ENCODE peak calls at places on chromosome 2, in seven cellular contexts. W is astrocyte; K is GM23338; A is lower lobe of right lung; L is cardiac muscle cell; Z is tibial artery; G is CD8-positive, alpha-beta T cell. C is an unnamed sample.
A peak's percentile ranks its signal among the peaks of the same experiment; 100 is the strongest.

GRCh38 chr2:191167766-191168165 is 17.0 kb upstream of the STAT4 start:
- DNase-seq in W (peak; percentile 79), K (no peak), A (no peak), L (peak; percentile 94), Z (no peak), G (no peak), C (no peak)

GRCh38 chr2:72081450-72081849 is 66.2 kb downstream of the CYP26B1 start:
- DNase-seq in W (peak; percentile 43), K (no peak), A (no peak), L (peak; percentile 30), Z (no peak), G (no peak), C (no peak)

GRCh38 chr2:238425979-238426567 is 654 bp upstream of the ASB1 start:
- DNase-seq in W (peak; percentile 88), K (peak; percentile 55), A (no peak), L (peak; percentile 85), Z (no peak), G (no peak), C (no peak)

GRCh38 chr2:232926448-232927040 is 56.5 kb downstream of the SNORC start:
- DNase-seq in W (no peak), K (peak; percentile 31), A (no peak), L (no peak), Z (no peak), G (no peak), C (no peak)

GRCh38 chr2:233501198-233502076 is 65.1 kb downstream of the USP40 start:
- DNase-seq in W (peak; percentile 81), K (no peak), A (no peak), L (peak; percentile 35), Z (no peak), G (no peak), C (no peak)

GRCh38 chr2:228599781-228600180 is 418.3 kb upstream of the SPHKAP start:
- DNase-seq in W (peak; percentile 10), K (no peak), A (no peak), L (no peak), Z (no peak), G (no peak), C (no peak)

GRCh38 chr2:19675003-19675629 is 226.7 kb downstream of the TTC32 start:
- DNase-seq in W (no peak), K (no peak), A (no peak), L (no peak), Z (no peak), G (no peak), C (no peak)

GRCh38 chr2:200533754-200534153 is 7.7 kb downstream of the SGO2 start:
- DNase-seq in W (no peak), K (no peak), A (no peak), L (peak; percentile 47), Z (no peak), G (no peak), C (no peak)

GRCh38 chr2:25417715-25418369 is 76.1 kb upstream of the DNMT3A start:
- DNase-seq in W (no peak), K (no peak), A (no peak), L (no peak), Z (no peak), G (no peak), C (no peak)

GRCh38 chr2:122194546-122194945 is 439.1 kb downstream of the TSN start:
- DNase-seq in W (no peak), K (no peak), A (no peak), L (no peak), Z (no peak), G (no peak), C (no peak)

GRCh38 chr2:44250376-44250775 is 24.9 kb upstream of the SLC3A1 start:
- DNase-seq in W (no peak), K (no peak), A (no peak), L (no peak), Z (no peak), G (no peak), C (no peak)

GRCh38 chr2:33620-34019 is 12.7 kb downstream of the FAM110C start:
- DNase-seq in W (no peak), K (no peak), A (no peak), L (no peak), Z (no peak), G (peak; percentile 32), C (peak; percentile 94)

GRCh38 chr2:31765078-31765835 is 184.5 kb upstream of the SRD5A2 start:
- DNase-seq in W (no peak), K (no peak), A (no peak), L (no peak), Z (no peak), G (no peak), C (no peak)

GRCh38 chr2:177243073-177243472 is 21.5 kb downstream of the NFE2L2 start:
- DNase-seq in W (no peak), K (no peak), A (no peak), L (no peak), Z (no peak), G (no peak), C (no peak)

GRCh38 chr2:178419123-178419522 is 31.9 kb downstream of the PRKRA start:
- DNase-seq in W (no peak), K (no peak), A (no peak), L (peak; percentile 46), Z (no peak), G (no peak), C (peak; percentile 21)

GRCh38 chr2:154264024-154264423 is 392.3 kb downstream of the GALNT13 start:
- DNase-seq in W (no peak), K (no peak), A (no peak), L (no peak), Z (no peak), G (no peak), C (no peak)

GRCh38 chr2:157751462-157752058 is 122.9 kb upstream of the ACVR1C start:
- DNase-seq in W (peak; percentile 77), K (peak; percentile 72), A (no peak), L (peak; percentile 16), Z (no peak), G (no peak), C (no peak)

GRCh38 chr2:27967076-27967475 is 76.5 kb downstream of the BABAM2 start:
- DNase-seq in W (no peak), K (no peak), A (no peak), L (no peak), Z (no peak), G (no peak), C (no peak)

GRCh38 chr2:215360596-215360995 is 48.7 kb downstream of the ATIC start:
- DNase-seq in W (no peak), K (no peak), A (no peak), L (peak; percentile 14), Z (no peak), G (no peak), C (no peak)

GRCh38 chr2:239252433-239253200 is 148.2 kb downstream of the HDAC4 start:
- DNase-seq in W (no peak), K (no peak), A (peak; percentile 76), L (peak; percentile 43), Z (peak; percentile 72), G (no peak), C (no peak)

GRCh38 chr2:237424544-237424943 is 10.6 kb upstream of the COL6A3 start:
- DNase-seq in W (no peak), K (no peak), A (no peak), L (no peak), Z (no peak), G (no peak), C (no peak)

GRCh38 chr2:44004735-44005602 is 9.2 kb upstream of the LRPPRC start:
- DNase-seq in W (no peak), K (no peak), A (no peak), L (peak; percentile 6), Z (no peak), G (no peak), C (no peak)

GRCh38 chr2:20421336-20421987 is 25.4 kb upstream of the RHOB start:
- DNase-seq in W (no peak), K (no peak), A (no peak), L (no peak), Z (peak; percentile 73), G (no peak), C (no peak)

GRCh38 chr2:206983156-206983875 is 44.0 kb downstream of the CPO start:
- DNase-seq in W (no peak), K (no peak), A (no peak), L (no peak), Z (no peak), G (no peak), C (no peak)
- H3K27ac ChIP-seq in W (no peak overlapping the region), K (no peak overlapping the region), A (no peak overlapping the region), L (no peak overlapping the region), Z (no peak overlapping the region), G (no peak overlapping the region), C (no peak overlapping the region)

GRCh38 chr2:74895031-74895425 is 61.1 kb downstream of the HK2 start:
- DNase-seq in W (no peak), K (no peak), A (no peak), L (no peak), Z (no peak), G (no peak), C (no peak)

GRCh38 chr2:74896232-74896631 is 62.2 kb upstream of the POLE4 start:
- DNase-seq in W (no peak), K (no peak), A (no peak), L (no peak), Z (no peak), G (no peak), C (no peak)

GRCh38 chr2:74892609-74893008 is 58.7 kb downstream of the HK2 start:
- DNase-seq in W (no peak), K (no peak), A (no peak), L (no peak), Z (no peak), G (no peak), C (no peak)

GRCh38 chr2:74893332-74893731 is 59.4 kb downstream of the HK2 start:
- DNase-seq in W (peak; percentile 82), K (no peak), A (no peak), L (peak; percentile 83), Z (no peak), G (no peak), C (no peak)

GRCh38 chr2:74894261-74895030 is 60.5 kb downstream of the HK2 start:
- DNase-seq in W (peak; percentile 60), K (no peak), A (no peak), L (peak; percentile 92), Z (no peak), G (no peak), C (no peak)
- H3K36me3 ChIP-seq in W (no peaks in the 10 kb centered on the region), K (peaks cover 13% of the 10 kb centered on the region), A (peaks cover 24% of the 10 kb centered on the region), L (peaks cover 38% of the 10 kb centered on the region), Z (peaks cover 18% of the 10 kb centered on the region), G (no peaks in the 10 kb centered on the region), C (no peaks in the 10 kb centered on the region)

DNA sequence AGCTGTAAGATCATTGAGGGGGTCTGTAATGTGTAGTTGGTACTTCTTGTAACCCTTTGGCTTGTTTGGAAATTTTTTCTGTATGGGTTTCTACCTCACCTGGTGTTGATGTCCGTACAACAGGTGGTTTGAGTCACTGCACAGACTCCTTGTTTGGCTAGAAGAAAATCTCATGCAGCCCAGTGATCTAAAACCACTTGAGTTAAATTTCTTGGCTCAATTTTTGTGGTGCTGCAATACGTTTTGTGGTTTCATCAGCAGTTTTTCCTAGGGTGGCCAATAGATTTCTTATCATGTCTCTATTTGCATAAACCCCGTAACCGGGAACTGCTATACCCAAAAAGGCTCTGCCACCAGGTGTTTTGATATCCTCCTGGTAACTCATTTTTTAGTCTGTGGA is 43.4 kb downstream of the CERS6 start:
- DNase-seq in W (peak; percentile 28), K (no peak), A (no peak), L (no peak), Z (no peak), G (no peak), C (no peak)
- H3K27ac ChIP-seq in W (no peak overlapping the region), K (no peak overlapping the region), A (no peak overlapping the region), L (no peak overlapping the region), Z (no peak overlapping the region), G (no peak overlapping the region), C (no peak overlapping the region)

GRCh38 chr2:120599656-120600055 is 136.0 kb upstream of the GLI2 start:
- DNase-seq in W (no peak), K (no peak), A (peak; percentile 15), L (no peak), Z (no peak), G (no peak), C (no peak)
- H3K36me3 ChIP-seq in W (no peaks in the 10 kb centered on the region), K (no peaks in the 10 kb centered on the region), A (no peaks in the 10 kb centered on the region), L (no peaks in the 10 kb centered on the region), Z (no peaks in the 10 kb centered on the region), G (no peaks in the 10 kb centered on the region), C (no peaks in the 10 kb centered on the region)